ENCODE peak calls at places on chromosome 5, in six cellular contexts. C is H9, Q is neuronal stem cell, M is mesendoderm, X is H1, J is mesenchymal stem cell. F is an unnamed sample.

GRCh38 chr5:58921106-58921505 is 338.2 kb downstream of the RAB3C start:
- DNase-seq in C (no peak), Q (no peak), M (no peak), X (no peak), J (peak), F (no peak)

GRCh38 chr5:53882637-53883036 is 322.2 kb downstream of the NDUFS4 start:
- DNase-seq in C (peak), Q (no peak), M (peak), X (no peak), J (peak), F (peak)

GRCh38 chr5:133469846-133470245 is 142.5 kb downstream of the FSTL4 start:
- DNase-seq in C (no peak), Q (no peak), M (no peak), X (no peak), J (no peak), F (no peak)

GRCh38 chr5:170067574-170068170 is 38.0 kb upstream of the FOXI1 start:
- DNase-seq in C (no peak), Q (no peak), M (no peak), X (no peak), J (no peak), F (no peak)

GRCh38 chr5:17819786-17820185 is 185.5 kb downstream of the TAF11L14 start:
- DNase-seq in C (no peak), Q (no peak), M (no peak), X (no peak), J (no peak), F (peak)

GRCh38 chr5:138664276-138664943 is 88.8 kb upstream of the CTNNA1 start:
- DNase-seq in C (no peak), Q (no peak), M (peak), X (no peak), J (peak), F (peak)

GRCh38 chr5:25754895-25755294 is 1110.1 kb upstream of the CDH10 start:
- DNase-seq in C (no peak), Q (peak), M (peak), X (no peak), J (peak), F (no peak)

GRCh38 chr5:169945831-169946261 is 34.4 kb downstream of the INSYN2B start:
- DNase-seq in C (peak), Q (peak), M (peak), X (no peak), J (peak), F (peak)

GRCh38 chr5:32450952-32451351 is 6.4 kb upstream of the ZFR start:
- DNase-seq in C (no peak), Q (no peak), M (peak), X (no peak), J (no peak), F (no peak)

GRCh38 chr5:14435481-14435880 is 146.1 kb upstream of the OTULINL start:
- DNase-seq in C (no peak), Q (no peak), M (no peak), X (no peak), J (no peak), F (peak)

GRCh38 chr5:106019271-106019670 is 1651.5 kb downstream of the EFNA5 start:
- DNase-seq in C (no peak), Q (no peak), M (no peak), X (no peak), J (no peak), F (peak)

GRCh38 chr5:111641533-111642230 is 115.3 kb downstream of the NREP start:
- DNase-seq in C (no peak), Q (no peak), M (no peak), X (no peak), J (peak), F (peak)

GRCh38 chr5:164600166-164600715 is 1094.8 kb downstream of the MAT2B start:
- DNase-seq in C (no peak), Q (no peak), M (no peak), X (no peak), J (peak), F (peak)

GRCh38 chr5:34469971-34470370 is 186.2 kb upstream of the RAI14 start:
- DNase-seq in C (no peak), Q (no peak), M (no peak), X (no peak), J (no peak), F (no peak)

GRCh38 chr5:170405822-170406221 is 16.7 kb upstream of the KCNMB1 start:
- DNase-seq in C (no peak), Q (no peak), M (no peak), X (no peak), J (no peak), F (no peak)

GRCh38 chr5:147876626-147877025 is 1.9 kb upstream of the SCGB3A2 start:
- DNase-seq in C (no peak), Q (no peak), M (no peak), X (no peak), J (no peak), F (no peak)

GRCh38 chr5:69261034-69261433 is 26.3 kb downstream of the CDK7 start:
- DNase-seq in C (no peak), Q (no peak), M (no peak), X (no peak), J (peak), F (peak)

GRCh38 chr5:157449011-157449723 is 10.8 kb upstream of the NIPAL4 start:
- DNase-seq in C (peak), Q (no peak), M (no peak), X (no peak), J (no peak), F (no peak)

GRCh38 chr5:143233020-143233419 is 170.5 kb downstream of the NR3C1 start:
- DNase-seq in C (no peak), Q (no peak), M (no peak), X (no peak), J (no peak), F (peak)

GRCh38 chr5:6453937-6454560 is 5.4 kb downstream of the UBE2QL1 start:
- DNase-seq in C (no peak), Q (no peak), M (no peak), X (no peak), J (no peak), F (no peak)

GRCh38 chr5:127192836-127193341 is 97.7 kb upstream of the MEGF10 start:
- DNase-seq in C (no peak), Q (no peak), M (no peak), X (no peak), J (no peak), F (no peak)

GRCh38 chr5:82010696-82011095 is 38.9 kb downstream of the ATG10 start:
- DNase-seq in C (no peak), Q (no peak), M (no peak), X (no peak), J (no peak), F (no peak)

GRCh38 chr5:149641600-149641999 is 60.3 kb downstream of the ARHGEF37 start:
- DNase-seq in C (no peak), Q (no peak), M (no peak), X (no peak), J (no peak), F (no peak)

GRCh38 chr5:131581710-131582109 is 53.3 kb downstream of the RAPGEF6 start:
- DNase-seq in C (no peak), Q (no peak), M (no peak), X (no peak), J (peak), F (no peak)

GRCh38 chr5:72380491-72381274 is 60.5 kb downstream of the PTCD2 start:
- DNase-seq in C (no peak), Q (no peak), M (no peak), X (no peak), J (no peak), F (peak)

GRCh38 chr5:97737608-97738007 is 554.6 kb upstream of the RIOK2 start:
- DNase-seq in C (no peak), Q (no peak), M (no peak), X (no peak), J (no peak), F (no peak)

GRCh38 chr5:107504424-107504823 is 166.3 kb downstream of the EFNA5 start:
- DNase-seq in C (no peak), Q (no peak), M (no peak), X (no peak), J (no peak), F (no peak)

GRCh38 chr5:151063136-151063544 is 17.7 kb downstream of the TNIP1 start:
- DNase-seq in C (no peak), Q (no peak), M (no peak), X (no peak), J (peak), F (peak)

GRCh38 chr5:180468732-180469585 is 25.2 kb upstream of the CNOT6 start:
- DNase-seq in C (no peak), Q (no peak), M (no peak), X (no peak), J (no peak), F (no peak)

GRCh38 chr5:172085738-172086137 is 79.3 kb upstream of the FBXW11 start:
- DNase-seq in C (no peak), Q (no peak), M (no peak), X (no peak), J (no peak), F (no peak)
- H4K8ac ChIP-seq in C (no peak), Q (no peak), M (no peak), X (peak), J (peak), F (no peak)

DNA sequence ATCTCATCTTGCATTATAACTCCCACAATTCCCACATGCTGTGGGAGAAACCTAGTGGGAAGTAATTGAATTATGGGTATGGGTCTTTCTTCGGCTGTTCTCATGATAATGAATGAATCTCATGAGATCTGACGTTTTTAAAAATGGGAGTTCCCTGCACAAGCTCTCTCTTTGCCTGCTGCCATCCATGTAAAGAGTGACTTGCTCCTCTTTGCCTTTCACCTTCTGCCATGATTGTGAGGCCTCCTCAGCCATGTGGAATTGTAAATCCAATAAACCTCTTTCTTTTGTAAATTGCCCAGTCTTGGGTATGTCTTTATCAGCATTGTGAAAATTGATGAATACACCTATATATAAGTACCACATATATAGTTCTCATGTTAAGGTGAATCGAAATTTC is 961.7 kb upstream of the COX7C start:
- DNase-seq in C (no peak), Q (no peak), M (no peak), X (no peak), J (no peak), F (no peak)
- H2BK15ac ChIP-seq in C (no peak), Q (no peak), M (no peak), X (no peak), J (no peak), F (no peak)

GRCh38 chr5:172421-172820 is 18.9 kb upstream of the LRRC14B start:
- DNase-seq in C (no peak), Q (no peak), M (no peak), X (no peak), J (no peak), F (no peak)

GRCh38 chr5:171801-172331 is 19.4 kb upstream of the LRRC14B start:
- DNase-seq in C (peak), Q (no peak), M (no peak), X (no peak), J (no peak), F (no peak)

GRCh38 chr5:172841-173251 is 18.4 kb upstream of the LRRC14B start:
- DNase-seq in C (no peak), Q (no peak), M (no peak), X (no peak), J (no peak), F (no peak)

GRCh38 chr5:174876-175465 is 16.3 kb upstream of the LRRC14B start:
- DNase-seq in C (no peak), Q (no peak), M (no peak), X (no peak), J (no peak), F (no peak)

DNA sequence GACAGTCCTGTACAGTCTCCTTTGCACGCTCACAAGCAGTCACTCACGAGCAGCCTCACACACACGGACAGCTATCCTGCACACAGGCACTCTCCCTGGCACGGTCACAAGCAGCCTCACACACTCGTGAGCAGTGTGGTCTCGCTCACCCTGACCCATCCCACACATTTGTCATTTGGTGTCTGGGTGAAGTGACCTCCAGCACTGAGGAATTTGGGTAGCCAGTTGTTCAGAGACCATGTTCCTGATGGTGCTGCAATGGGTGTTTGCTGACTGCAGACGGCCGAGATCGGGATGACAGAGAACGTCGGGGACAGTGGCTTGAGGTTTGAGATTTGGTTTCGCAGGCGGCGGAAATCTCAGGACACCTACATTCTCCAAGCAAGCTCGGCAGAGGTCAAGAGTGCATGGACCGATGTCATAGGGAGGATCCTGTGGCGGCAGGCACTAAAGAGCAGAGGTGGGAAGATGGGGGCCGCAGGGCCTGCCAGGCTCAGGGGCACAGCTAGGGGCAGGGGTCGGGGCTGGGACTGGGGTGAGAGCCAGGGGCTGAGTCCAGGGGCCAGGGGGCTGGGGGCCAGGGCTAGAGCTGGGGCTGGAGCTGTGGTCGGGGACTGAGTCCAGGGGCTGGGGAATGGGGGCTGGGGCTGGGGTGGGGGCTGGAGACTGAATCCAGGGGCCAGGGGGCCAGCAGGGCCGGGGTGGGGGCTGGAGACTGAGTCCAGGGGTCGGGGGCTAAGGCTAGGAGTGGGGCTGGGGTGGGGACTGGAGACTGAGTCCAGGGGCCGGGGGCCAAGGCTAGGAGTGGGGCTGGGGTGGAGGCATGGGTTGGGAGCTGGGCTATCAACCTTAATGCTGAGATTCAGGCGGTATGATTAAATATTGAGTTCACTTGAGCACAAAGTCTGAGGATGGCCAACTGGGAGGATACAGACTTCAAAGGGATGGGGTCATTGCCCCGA is 17.4 kb upstream of the LRRC14B start:
- DNase-seq in C (no peak), Q (no peak), M (no peak), X (no peak), J (no peak), F (no peak)
- H4K8ac ChIP-seq in C (no peak), Q (no peak), M (no peak), X (no peak), J (no peak), F (no peak)

DNA sequence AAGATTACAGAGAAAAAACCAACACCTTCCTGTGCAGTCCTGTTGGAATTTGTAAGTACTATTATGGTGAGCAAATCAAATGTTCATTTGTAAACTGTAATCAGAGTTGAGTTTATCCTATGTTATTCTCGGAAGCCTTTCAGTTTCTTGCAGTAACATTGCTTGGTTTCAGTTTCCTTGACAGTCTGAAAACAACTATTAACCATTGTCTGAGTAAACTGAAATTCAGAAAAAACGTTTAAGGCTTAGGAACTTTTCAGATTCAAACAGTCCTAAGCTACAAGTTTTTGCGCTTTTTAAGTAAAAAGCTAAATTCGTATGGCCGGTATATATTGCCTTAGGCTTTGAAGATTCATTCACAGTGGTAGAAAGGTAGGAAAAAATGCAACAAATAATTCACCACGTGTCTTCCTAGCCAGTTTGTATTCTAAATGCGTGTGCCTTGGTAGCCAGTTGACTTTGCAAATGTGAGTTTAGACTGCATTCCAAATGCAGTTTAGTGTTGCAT is 2.5 kb downstream of the GPBP1 start:
- DNase-seq in C (no peak), Q (no peak), M (no peak), X (no peak), J (peak), F (peak)
- H2BK15ac ChIP-seq in C (no peak), Q (no peak), M (no peak), X (no peak), J (no peak), F (no peak)

GRCh38 chr5:179060116-179061008 is at the start of gene ZNF354C:
- DNase-seq in C (peak), Q (peak), M (peak), X (peak), J (peak), F (peak)
- H4K8ac ChIP-seq in C (no peak), Q (no peak), M (peak), X (peak), J (peak), F (peak)